ENCODE peak calls at places on chromosome 10, in five cellular contexts. One of them, this sample, is unnamed.
A peak's percentile ranks its signal among the peaks of the same experiment; 100 is the strongest.

GRCh38 chr10:116511365-116511764 is 34.4 kb upstream of the PNLIP start:
- DNase-seq in heart right ventricle: no peak
- DNase-seq in cardiac muscle cell: no peak
- DNase-seq in PC-9: no peak
- DNase-seq in aorta: no peak
- DNase-seq in this sample: no peak

GRCh38 chr10:6701289-6701688 is 121.2 kb upstream of the PRKCQ start:
- DNase-seq in aorta: no peak
- DNase-seq in PC-9: no peak
- DNase-seq in heart right ventricle: no peak
- DNase-seq in cardiac muscle cell: no peak
- DNase-seq in this sample: no peak

GRCh38 chr10:92965314-92965713 is 95.3 kb upstream of the CYP26C1 start:
- DNase-seq in heart right ventricle: no peak
- DNase-seq in cardiac muscle cell: peak; percentile 53
- DNase-seq in PC-9: no peak
- DNase-seq in aorta: no peak
- DNase-seq in this sample: no peak

GRCh38 chr10:11885437-11886137 is 62.4 kb downstream of the PROSER2 start:
- DNase-seq in heart right ventricle: no peak
- DNase-seq in aorta: peak; percentile 51
- DNase-seq in cardiac muscle cell: no peak
- DNase-seq in PC-9: no peak
- DNase-seq in this sample: peak; percentile 44

GRCh38 chr10:127414024-127414423 is 135.1 kb upstream of the NPS start:
- DNase-seq in aorta: no peak
- DNase-seq in heart right ventricle: no peak
- DNase-seq in cardiac muscle cell: peak; percentile 25
- DNase-seq in PC-9: no peak
- DNase-seq in this sample: no peak

GRCh38 chr10:14326581-14326980 is 4.1 kb downstream of the FRMD4A start:
- DNase-seq in heart right ventricle: no peak
- DNase-seq in cardiac muscle cell: no peak
- DNase-seq in PC-9: no peak
- DNase-seq in aorta: no peak
- DNase-seq in this sample: no peak

GRCh38 chr10:133176546-133176945 is 16.5 kb downstream of the KNDC1 start:
- DNase-seq in aorta: peak; percentile 50
- DNase-seq in heart right ventricle: no peak
- DNase-seq in cardiac muscle cell: no peak
- DNase-seq in PC-9: no peak
- DNase-seq in this sample: no peak

GRCh38 chr10:30784521-30784895 is 155.0 kb upstream of the LYZL2 start:
- DNase-seq in heart right ventricle: no peak
- DNase-seq in cardiac muscle cell: no peak
- DNase-seq in PC-9: no peak
- DNase-seq in aorta: no peak
- DNase-seq in this sample: no peak

GRCh38 chr10:76583711-76584161 is 1053.9 kb downstream of the KCNMA1 start:
- DNase-seq in PC-9: no peak
- DNase-seq in cardiac muscle cell: peak; percentile 50
- DNase-seq in aorta: no peak
- DNase-seq in heart right ventricle: no peak
- DNase-seq in this sample: no peak

GRCh38 chr10:498760-499435 is 190.6 kb downstream of the DIP2C start:
- DNase-seq in heart right ventricle: no peak
- DNase-seq in PC-9: no peak
- DNase-seq in cardiac muscle cell: no peak
- DNase-seq in aorta: peak; percentile 61
- DNase-seq in this sample: peak; percentile 53
- H3K27ac ChIP-seq in heart right ventricle: no peak overlapping the region
- H3K27ac ChIP-seq in PC-9: no peak overlapping the region
- H3K27ac ChIP-seq in cardiac muscle cell: no peak overlapping the region
- H3K27ac ChIP-seq in aorta: no peak overlapping the region
- H3K27ac ChIP-seq in this sample: no peak overlapping the region

DNA sequence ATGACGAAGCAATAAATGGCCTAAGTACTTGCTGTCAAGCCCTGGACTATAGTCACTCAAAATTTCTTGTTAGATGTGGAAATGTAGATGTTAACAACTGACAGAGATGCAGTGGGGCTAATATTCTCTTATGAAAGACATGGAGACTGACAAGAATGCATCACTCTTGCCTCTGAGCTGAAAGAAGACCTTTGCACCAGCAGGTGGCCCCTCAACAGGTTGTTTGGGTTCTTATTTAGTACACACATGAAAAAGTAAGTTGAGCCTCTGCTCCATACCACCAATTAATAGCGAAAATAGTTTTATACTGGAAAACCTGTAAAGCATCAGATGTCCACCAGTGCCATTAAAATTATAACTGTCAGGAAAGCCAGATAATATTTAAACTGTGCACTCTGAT is 26.2 kb upstream of the FAM13C start:
- DNase-seq in PC-9: no peak
- DNase-seq in heart right ventricle: no peak
- DNase-seq in aorta: no peak
- DNase-seq in cardiac muscle cell: no peak
- DNase-seq in this sample: no peak
- H3K27ac ChIP-seq in PC-9: no peak overlapping the region
- H3K27ac ChIP-seq in heart right ventricle: peak overlapping the region; percentile 56
- H3K27ac ChIP-seq in aorta: peak overlapping the region; percentile 90
- H3K27ac ChIP-seq in cardiac muscle cell: no peak overlapping the region
- H3K27ac ChIP-seq in this sample: no peak overlapping the region

GRCh38 chr10:48525956-48526355 is 78.9 kb downstream of the ARHGAP22 start:
- DNase-seq in PC-9: no peak
- DNase-seq in heart right ventricle: no peak
- DNase-seq in cardiac muscle cell: no peak
- DNase-seq in aorta: no peak
- DNase-seq in this sample: no peak

GRCh38 chr10:48526846-48527505 is 77.9 kb downstream of the ARHGAP22 start:
- DNase-seq in PC-9: no peak
- DNase-seq in aorta: no peak
- DNase-seq in cardiac muscle cell: no peak
- DNase-seq in heart right ventricle: no peak
- DNase-seq in this sample: no peak

GRCh38 chr10:48527691-48528212 is 77.1 kb downstream of the ARHGAP22 start:
- DNase-seq in cardiac muscle cell: no peak
- DNase-seq in heart right ventricle: no peak
- DNase-seq in aorta: no peak
- DNase-seq in PC-9: no peak
- DNase-seq in this sample: no peak

GRCh38 chr10:48525113-48525512 is 79.8 kb downstream of the ARHGAP22 start:
- DNase-seq in cardiac muscle cell: no peak
- DNase-seq in heart right ventricle: no peak
- DNase-seq in aorta: no peak
- DNase-seq in PC-9: no peak
- DNase-seq in this sample: no peak

DNA sequence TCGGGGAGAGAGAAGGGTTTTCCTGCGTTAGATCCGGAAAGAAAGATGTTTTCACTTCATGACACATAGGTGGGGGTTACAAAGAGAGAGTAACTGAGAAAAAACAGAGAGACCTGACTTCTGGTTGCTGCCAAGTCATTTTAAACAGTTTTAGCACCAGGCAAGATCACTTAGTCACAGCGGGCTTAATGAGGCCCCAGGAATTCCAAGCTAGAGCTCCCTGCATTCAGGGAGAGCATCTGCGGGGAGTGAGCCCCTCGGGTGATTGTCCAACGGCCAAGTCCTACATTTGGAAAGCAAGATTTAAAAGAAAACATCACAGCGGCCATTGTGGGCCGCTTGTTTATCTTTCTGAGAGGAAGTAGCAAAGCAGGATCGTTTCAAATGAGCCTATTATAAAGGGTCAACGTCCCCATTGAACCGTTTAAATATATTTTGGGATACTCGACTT is 78.5 kb downstream of the ARHGAP22 start:
- DNase-seq in cardiac muscle cell: no peak
- DNase-seq in heart right ventricle: no peak
- DNase-seq in PC-9: no peak
- DNase-seq in aorta: no peak
- DNase-seq in this sample: no peak
- H3K27ac ChIP-seq in cardiac muscle cell: no peak overlapping the region
- H3K27ac ChIP-seq in heart right ventricle: peak overlapping the region; percentile 9
- H3K27ac ChIP-seq in PC-9: no peak overlapping the region
- H3K27ac ChIP-seq in aorta: peak overlapping the region; percentile 15
- H3K27ac ChIP-seq in this sample: no peak overlapping the region

DNA sequence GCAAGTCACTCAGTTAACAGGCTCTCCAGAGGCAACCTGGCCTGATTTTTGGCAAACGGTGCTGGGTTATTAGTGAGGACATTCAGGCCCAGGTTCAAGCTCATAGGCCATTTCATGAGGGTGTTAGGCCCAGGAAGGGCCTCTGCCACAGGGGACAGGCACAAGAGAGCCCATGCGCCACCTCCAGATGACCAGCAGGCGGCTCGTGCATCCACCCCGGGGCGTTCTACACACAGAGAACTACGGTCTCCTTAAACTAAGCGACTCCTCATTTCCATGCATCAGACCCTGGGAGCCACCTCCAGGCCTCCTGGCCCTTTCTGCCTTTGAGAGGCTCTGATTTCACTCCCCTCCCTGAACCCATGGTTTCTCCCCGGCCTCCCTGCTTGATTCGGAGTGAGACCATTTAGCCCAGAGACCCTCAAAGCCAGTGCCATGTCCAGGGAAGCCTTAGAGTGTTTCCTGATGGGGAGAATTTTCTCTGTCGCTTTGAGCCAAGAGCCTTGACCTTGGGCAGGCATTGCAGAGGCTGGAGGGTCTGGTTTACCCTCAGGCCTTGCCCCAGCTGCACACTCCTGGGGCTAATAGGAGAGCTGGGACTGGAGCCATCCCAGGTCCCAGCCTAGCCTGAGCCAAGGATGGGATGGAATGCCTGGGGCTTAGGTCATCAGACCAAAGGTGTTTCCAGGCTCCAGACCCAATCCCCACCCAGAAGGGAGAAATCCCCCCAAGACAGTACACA is 188.0 kb downstream of the GRID1 start:
- DNase-seq in heart right ventricle: no peak
- DNase-seq in cardiac muscle cell: peak; percentile 68
- DNase-seq in PC-9: no peak
- DNase-seq in aorta: peak; percentile 57
- DNase-seq in this sample: peak; percentile 63
- H3K27ac ChIP-seq in heart right ventricle: no peak overlapping the region
- H3K27ac ChIP-seq in cardiac muscle cell: no peak overlapping the region
- H3K27ac ChIP-seq in PC-9: no peak overlapping the region
- H3K27ac ChIP-seq in aorta: no peak overlapping the region
- H3K27ac ChIP-seq in this sample: no peak overlapping the region

DNA sequence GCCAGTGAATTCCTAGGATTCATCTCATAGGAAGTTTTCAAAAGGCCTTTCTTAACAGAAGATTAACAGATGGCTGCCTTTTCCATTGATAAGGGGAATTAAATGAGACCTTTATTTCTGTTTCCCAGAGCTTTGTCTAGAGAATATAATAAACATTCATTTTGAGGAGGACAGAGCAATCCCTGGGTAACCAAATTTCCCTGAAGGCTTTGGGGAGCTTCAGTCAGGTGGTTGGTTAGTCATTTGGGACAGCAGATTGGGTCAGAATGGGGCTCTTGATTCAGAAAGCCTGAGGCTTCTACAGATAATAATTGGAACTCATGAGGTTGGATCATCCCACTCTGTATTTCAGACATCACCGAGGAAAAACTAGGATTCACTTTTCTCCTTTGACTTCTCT is 21.8 kb downstream of the MXI1 start:
- DNase-seq in PC-9: no peak
- DNase-seq in cardiac muscle cell: no peak
- DNase-seq in heart right ventricle: no peak
- DNase-seq in aorta: no peak
- DNase-seq in this sample: no peak
- H3K27ac ChIP-seq in PC-9: no peak overlapping the region
- H3K27ac ChIP-seq in cardiac muscle cell: no peak overlapping the region
- H3K27ac ChIP-seq in heart right ventricle: no peak overlapping the region
- H3K27ac ChIP-seq in aorta: no peak overlapping the region
- H3K27ac ChIP-seq in this sample: no peak overlapping the region

GRCh38 chr10:77773631-77774426 is 136.2 kb upstream of the KCNMA1 start:
- DNase-seq in heart right ventricle: no peak
- DNase-seq in PC-9: no peak
- DNase-seq in aorta: no peak
- DNase-seq in cardiac muscle cell: no peak
- DNase-seq in this sample: no peak
- H3K27ac ChIP-seq in heart right ventricle: no peak overlapping the region
- H3K27ac ChIP-seq in PC-9: no peak overlapping the region
- H3K27ac ChIP-seq in aorta: no peak overlapping the region
- H3K27ac ChIP-seq in cardiac muscle cell: peak overlapping the region; percentile 88
- H3K27ac ChIP-seq in this sample: no peak overlapping the region

GRCh38 chr10:68536973-68537372 is 9.7 kb upstream of the SLC25A16 start:
- DNase-seq in PC-9: no peak
- DNase-seq in heart right ventricle: no peak
- DNase-seq in cardiac muscle cell: no peak
- DNase-seq in aorta: no peak
- DNase-seq in this sample: no peak
- H3K27ac ChIP-seq in PC-9: no peak overlapping the region
- H3K27ac ChIP-seq in heart right ventricle: no peak overlapping the region
- H3K27ac ChIP-seq in cardiac muscle cell: no peak overlapping the region
- H3K27ac ChIP-seq in aorta: no peak overlapping the region
- H3K27ac ChIP-seq in this sample: no peak overlapping the region

GRCh38 chr10:125120046-125120710 is 40.2 kb downstream of the CTBP2 start:
- DNase-seq in heart right ventricle: no peak
- DNase-seq in cardiac muscle cell: no peak
- DNase-seq in PC-9: no peak
- DNase-seq in aorta: peak; percentile 31
- DNase-seq in this sample: peak; percentile 32
- H3K27ac ChIP-seq in heart right ventricle: no peak overlapping the region
- H3K27ac ChIP-seq in cardiac muscle cell: no peak overlapping the region
- H3K27ac ChIP-seq in PC-9: no peak overlapping the region
- H3K27ac ChIP-seq in aorta: no peak overlapping the region
- H3K27ac ChIP-seq in this sample: peak overlapping the region; percentile 17

This sample was measured in upper lobe of right lung.